ENCODE peak calls at places on chromosomes 7 and 10, in seven cellular contexts. N is GM23338, D is colonic mucosa, O is thoracic aorta, Z is neuronal stem cell, C is heart left ventricle, F is ovary. U is an unnamed sample. For H3K4me1, the result is how much of the 10 kb centered on the place peaks cover.

GRCh38 chr7:112646787-112647186 is 143.4 kb downstream of the TMEM168 start:
- DNase-seq in N (peak), D (no peak), O (no peak), Z (no peak), C (no peak), F (no peak), U (no peak)

GRCh38 chr7:35985126-35985754 is 167.8 kb upstream of the EEPD1 start:
- DNase-seq in N (peak), D (peak), O (no peak), Z (peak), C (peak), F (peak), U (peak)

GRCh38 chr10:932589-932988 is 1.1 kb upstream of the LARP4B start:
- DNase-seq in N (peak), D (peak), O (no peak), Z (no peak), C (no peak), F (peak), U (no peak)

GRCh38 chr7:114695182-114695581 is 226.7 kb upstream of the MDFIC start:
- DNase-seq in N (no peak), D (no peak), O (no peak), Z (no peak), C (no peak), F (no peak), U (no peak)

GRCh38 chr7:39624935-39625694 is 1.7 kb downstream of the RALA start:
- DNase-seq in N (no peak), D (no peak), O (no peak), Z (no peak), C (no peak), F (no peak), U (no peak)

GRCh38 chr7:158814637-158815036 is 14.7 kb downstream of the ESYT2 start:
- DNase-seq in N (no peak), D (no peak), O (no peak), Z (no peak), C (no peak), F (no peak), U (peak)

GRCh38 chr10:96613565-96613964 is 26.8 kb upstream of the TM9SF3 start:
- DNase-seq in N (no peak), D (peak), O (no peak), Z (no peak), C (no peak), F (no peak), U (peak)

GRCh38 chr7:45687185-45687560 is 113.0 kb downstream of the ADCY1 start:
- DNase-seq in N (no peak), D (peak), O (no peak), Z (no peak), C (no peak), F (no peak), U (no peak)

GRCh38 chr10:26879744-26880143 is 19.0 kb upstream of the ABI1 start:
- DNase-seq in N (no peak), D (peak), O (no peak), Z (no peak), C (peak), F (no peak), U (peak)

GRCh38 chr10:10870523-10871241 is 147.0 kb upstream of the CELF2 start:
- DNase-seq in N (peak), D (no peak), O (no peak), Z (peak), C (no peak), F (peak), U (no peak)

GRCh38 chr10:91350651-91351081 is 59.5 kb upstream of the HECTD2 start:
- DNase-seq in N (no peak), D (no peak), O (no peak), Z (no peak), C (no peak), F (no peak), U (no peak)

GRCh38 chr7:55258631-55259030 is 106.5 kb upstream of the LANCL2 start:
- DNase-seq in N (no peak), D (no peak), O (no peak), Z (no peak), C (no peak), F (no peak), U (no peak)

GRCh38 chr7:155752756-155753445 is 59.4 kb downstream of the SHH start:
- DNase-seq in N (no peak), D (no peak), O (no peak), Z (no peak), C (no peak), F (no peak), U (no peak)

GRCh38 chr7:23594879-23595604 is 2.1 kb upstream of the CCDC126 start:
- DNase-seq in N (no peak), D (no peak), O (no peak), Z (no peak), C (no peak), F (no peak), U (no peak)

GRCh38 chr7:63104666-63105065 is 894.0 kb upstream of the ZNF722 start:
- DNase-seq in N (no peak), D (no peak), O (no peak), Z (no peak), C (no peak), F (no peak), U (no peak)

GRCh38 chr10:110446954-110447608 is 50.6 kb upstream of the DUSP5 start:
- DNase-seq in N (no peak), D (no peak), O (no peak), Z (no peak), C (no peak), F (no peak), U (no peak)

GRCh38 chr10:44180321-44181154 is 204.4 kb downstream of the CXCL12 start:
- DNase-seq in N (no peak), D (no peak), O (no peak), Z (no peak), C (peak), F (no peak), U (no peak)

GRCh38 chr10:34854147-34854601 is 39.1 kb upstream of the PARD3 start:
- DNase-seq in N (no peak), D (no peak), O (no peak), Z (no peak), C (no peak), F (peak), U (no peak)

GRCh38 chr7:148325208-148325607 is 265.4 kb upstream of the C7orf33 start:
- DNase-seq in N (no peak), D (no peak), O (no peak), Z (no peak), C (no peak), F (no peak), U (no peak)

GRCh38 chr7:80929619-80930018 is 10.8 kb upstream of the SEMA3C start:
- DNase-seq in N (no peak), D (no peak), O (no peak), Z (no peak), C (no peak), F (no peak), U (no peak)

GRCh38 chr7:138122162-138122561 is 45.9 kb downstream of the AKR1D1 start:
- DNase-seq in N (no peak), D (no peak), O (no peak), Z (no peak), C (no peak), F (no peak), U (no peak)

GRCh38 chr10:47283101-47283630 is 16.8 kb upstream of the GDF10 start:
- DNase-seq in N (no peak), D (peak), O (no peak), Z (no peak), C (no peak), F (no peak), U (no peak)

GRCh38 chr10:80199828-80200227 is 5.5 kb downstream of the ANXA11 start:
- DNase-seq in N (peak), D (peak), O (no peak), Z (no peak), C (peak), F (peak), U (peak)

GRCh38 chr7:134502463-134502862 is 24.9 kb upstream of the AKR1B10 start:
- DNase-seq in N (no peak), D (peak), O (no peak), Z (no peak), C (peak), F (peak), U (no peak)

GRCh38 chr7:45013465-45013967 is 13.5 kb downstream of the CCM2 start:
- DNase-seq in N (no peak), D (no peak), O (no peak), Z (no peak), C (no peak), F (no peak), U (no peak)

GRCh38 chr10:29543715-29544114 is 91.1 kb downstream of the SVIL start:
- DNase-seq in N (no peak), D (no peak), O (no peak), Z (no peak), C (no peak), F (no peak), U (peak)

GRCh38 chr10:27944005-27944404 is 54.9 kb downstream of the ODAD2 start:
- DNase-seq in N (no peak), D (no peak), O (no peak), Z (no peak), C (no peak), F (no peak), U (no peak)

GRCh38 chr10:4391683-4392082 is 434.3 kb upstream of the AKR1E2 start:
- DNase-seq in N (peak), D (no peak), O (no peak), Z (peak), C (no peak), F (no peak), U (no peak)

GRCh38 chr10:191703-192518 is 56.7 kb downstream of the ZMYND11 start:
- DNase-seq in N (no peak), D (no peak), O (no peak), Z (no peak), C (no peak), F (no peak), U (no peak)

GRCh38 chr7:135960709-135961451 is 16.3 kb downstream of the MTPN start:
- DNase-seq in N (no peak), D (no peak), O (no peak), Z (no peak), C (no peak), F (no peak), U (no peak)
- H3K4me1 ChIP-seq in N (under half), D (under half), O (under half), Z (under half), C (half or more), F (under half), U (under half)

GRCh38 chr7:100892364-100893317 is 3.0 kb downstream of the ACHE start:
- DNase-seq in N (no peak), D (no peak), O (no peak), Z (no peak), C (peak), F (peak), U (no peak)

GRCh38 chr7:100894860-100895700 is 608 bp downstream of the ACHE start:
- DNase-seq in N (peak), D (peak), O (no peak), Z (peak), C (peak), F (peak), U (peak)

GRCh38 chr7:100893318-100893895 is 2.3 kb downstream of the ACHE start:
- DNase-seq in N (no peak), D (no peak), O (no peak), Z (no peak), C (peak), F (no peak), U (no peak)

GRCh38 chr7:100895701-100895955 is at the start of gene ACHE:
- DNase-seq in N (peak), D (no peak), O (no peak), Z (no peak), C (no peak), F (no peak), U (no peak)

DNA sequence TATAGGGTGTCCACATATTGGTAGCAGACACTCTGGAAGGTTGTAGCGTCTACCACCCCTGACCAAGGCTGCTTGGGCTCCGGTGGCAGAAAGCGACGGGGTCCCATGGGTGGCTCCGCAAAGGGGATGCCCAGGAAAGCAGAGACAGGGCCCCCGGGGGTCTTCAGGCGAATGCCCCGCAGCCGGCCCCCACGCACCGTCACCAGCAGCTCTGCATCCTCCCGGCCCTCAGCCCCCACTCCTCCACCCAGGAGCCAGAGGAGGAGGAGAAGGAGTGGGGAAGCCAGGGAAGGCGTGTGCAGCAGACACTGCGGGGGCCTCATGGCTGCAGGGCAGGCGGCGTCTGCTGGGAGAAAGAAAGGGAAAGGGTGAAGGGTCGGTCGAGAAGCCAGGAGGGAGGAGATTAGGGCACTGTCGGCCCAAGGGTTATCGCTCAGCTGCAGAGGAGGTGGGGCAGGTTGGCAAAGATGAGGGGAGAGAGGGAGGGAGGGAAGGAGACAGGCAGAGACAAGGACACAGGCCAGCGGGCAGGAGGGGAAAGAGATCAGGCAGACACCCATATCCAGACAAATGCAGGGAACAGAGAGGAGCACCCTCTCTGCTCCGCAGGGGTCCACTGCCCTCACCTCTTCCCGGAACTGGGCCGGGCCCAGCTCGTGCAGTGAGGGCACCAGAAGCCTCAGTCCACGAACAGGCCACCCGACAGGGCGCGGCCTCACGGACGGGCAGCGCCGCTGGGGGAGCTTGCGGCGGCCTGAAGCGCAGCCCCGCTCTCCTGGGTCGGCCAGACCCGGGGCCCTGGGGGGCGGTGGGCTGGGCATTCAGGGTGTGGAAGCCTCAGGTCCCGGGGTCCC is 1.6 kb downstream of the ACHE start:
- DNase-seq in N (peak), D (no peak), O (no peak), Z (no peak), C (no peak), F (no peak), U (no peak)
- H3K4me3 ChIP-seq in N (peak), D (peak), O (peak), Z (peak), C (no peak), F (peak), U (no peak)

DNA sequence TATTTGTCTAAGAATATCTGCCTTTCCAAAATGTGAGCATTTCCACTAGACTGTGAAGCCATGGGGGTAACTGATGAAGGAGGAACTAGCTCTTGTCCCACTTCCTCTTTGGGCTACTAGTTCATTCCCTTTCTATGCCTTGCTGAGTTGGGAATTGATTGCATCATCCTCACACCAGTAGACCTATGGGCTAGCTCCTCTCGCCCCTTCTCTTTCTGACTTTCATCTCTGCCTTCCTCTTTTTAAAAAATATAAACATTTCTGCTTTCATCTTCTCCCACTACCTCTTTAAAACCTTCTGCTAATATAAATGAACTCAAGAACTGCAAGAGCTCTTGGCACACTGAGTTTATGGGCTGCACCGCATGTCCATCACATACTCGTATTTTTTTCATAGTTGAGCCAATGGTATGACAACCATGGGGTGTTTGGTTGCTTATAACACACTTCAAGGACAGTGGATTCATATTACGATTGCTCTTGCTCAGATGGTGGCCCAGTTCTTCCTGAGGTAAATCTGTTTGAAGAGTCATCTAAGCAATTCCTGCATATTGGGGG is 182.0 kb downstream of the REEP3 start:
- DNase-seq in N (peak), D (no peak), O (no peak), Z (no peak), C (no peak), F (no peak), U (no peak)
- H3K4me1 ChIP-seq in N (under half), D (under half), O (under half), Z (under half), C (half or more), F (under half), U (under half)

DNA sequence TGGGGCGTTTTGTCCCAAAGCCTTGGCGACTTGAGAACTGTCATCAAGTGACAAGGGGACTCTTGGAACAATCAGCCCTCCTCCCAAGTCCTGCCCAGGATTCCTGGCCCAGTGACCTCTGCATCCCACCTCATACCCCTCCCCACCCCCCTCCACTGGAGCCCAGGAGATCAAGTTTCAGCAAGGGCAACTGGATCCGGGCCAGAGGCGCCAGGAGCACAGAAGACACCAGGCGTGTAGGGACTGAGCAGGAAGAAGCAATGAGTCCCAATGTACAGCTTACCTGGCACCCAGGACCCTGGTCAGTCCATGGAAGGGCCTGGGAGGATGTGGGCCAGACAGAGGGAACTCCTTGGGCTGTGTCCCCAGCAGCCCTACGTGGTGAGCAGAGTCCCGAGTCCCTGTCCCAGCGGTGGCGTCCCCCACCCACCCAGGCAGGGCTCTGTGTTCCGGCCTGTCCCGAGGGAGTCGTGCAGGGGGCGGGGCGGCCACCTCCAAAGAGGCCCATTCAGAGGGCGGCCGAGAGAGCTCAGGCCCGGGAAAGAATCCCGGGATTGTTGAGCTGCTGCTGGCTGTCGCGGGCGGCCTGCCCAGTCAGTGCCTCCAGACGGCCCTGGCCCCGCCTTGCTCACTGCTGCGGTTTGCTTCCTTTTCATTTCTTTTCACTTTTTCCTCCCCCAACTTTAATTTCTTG is 254.1 kb downstream of the TNS3 start:
- DNase-seq in N (peak), D (peak), O (peak), Z (peak), C (peak), F (peak), U (peak)
- H3K4me3 ChIP-seq in N (peak), D (no peak), O (peak), Z (peak), C (no peak), F (peak), U (no peak)

GRCh38 chr10:103739039-103739764 is 116.2 kb downstream of the SH3PXD2A start:
- DNase-seq in N (peak), D (peak), O (no peak), Z (peak), C (no peak), F (peak), U (no peak)
- H3K4me1 ChIP-seq in N (under half), D (under half), O (under half), Z (under half), C (under half), F (under half), U (under half)

DNA sequence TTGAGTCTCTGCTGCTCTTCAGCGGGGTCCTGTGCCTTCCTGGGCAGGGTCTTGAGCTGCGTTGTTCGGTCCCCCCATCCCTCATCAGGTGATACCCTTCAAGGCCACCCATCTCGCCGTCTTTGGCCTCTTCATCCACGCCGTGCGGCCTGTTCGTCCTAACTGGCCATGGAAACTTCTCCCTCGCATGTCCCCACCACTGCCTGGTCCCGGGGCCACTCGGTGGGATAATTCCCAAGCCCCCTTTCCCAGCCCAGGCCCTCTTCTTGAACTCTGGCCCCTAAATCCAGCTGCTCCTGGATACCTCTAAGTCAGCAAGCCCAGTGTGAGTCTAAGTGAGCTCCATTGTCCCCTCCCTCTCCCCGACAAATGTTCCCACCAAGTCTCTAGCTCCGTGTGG is 74.5 kb downstream of the CAMK1D start:
- DNase-seq in N (no peak), D (no peak), O (no peak), Z (no peak), C (no peak), F (no peak), U (no peak)
- H3K4me3 ChIP-seq in N (no peak), D (no peak), O (no peak), Z (no peak), C (no peak), F (no peak), U (no peak)

GRCh38 chr10:99432047-99432446 is 1.6 kb upstream of the GOT1 start:
- DNase-seq in N (no peak), D (no peak), O (no peak), Z (no peak), C (no peak), F (no peak), U (no peak)

GRCh38 chr10:99435986-99436633 is 5.7 kb upstream of the GOT1 start:
- DNase-seq in N (peak), D (no peak), O (no peak), Z (peak), C (no peak), F (no peak), U (peak)

GRCh38 chr10:99432881-99433280 is 2.5 kb upstream of the GOT1 start:
- DNase-seq in N (no peak), D (no peak), O (no peak), Z (no peak), C (no peak), F (no peak), U (no peak)

GRCh38 chr10:99431190-99431549 is 746 bp upstream of the GOT1 start:
- DNase-seq in N (peak), D (peak), O (no peak), Z (no peak), C (peak), F (peak), U (peak)

GRCh38 chr10:99433378-99434020 is 3.1 kb upstream of the GOT1 start:
- DNase-seq in N (peak), D (no peak), O (no peak), Z (no peak), C (no peak), F (no peak), U (peak)
- H3K4me1 ChIP-seq in N (under half), D (under half), O (under half), Z (under half), C (under half), F (under half), U (under half)

GRCh38 chr7:33735403-33735802 is 169.9 kb upstream of the BMPER start:
- DNase-seq in N (no peak), D (no peak), O (no peak), Z (no peak), C (no peak), F (no peak), U (no peak)
- H3K4me3 ChIP-seq in N (no peak), D (no peak), O (no peak), Z (no peak), C (no peak), F (no peak), U (no peak)

U was measured in small intestine.